ENCODE peak calls at places on chromosomes 3 and 15, in six cellular contexts. One of them, this sample, is unnamed.

GRCh38 chr15:101618861-101619614 is 33.1 kb downstream of the TM2D3 start:
- DNase-seq in GM20000: no peak
- DNase-seq in IMR-90: no peak
- DNase-seq in hippocampal formation: no peak
- DNase-seq in AG09309: no peak
- DNase-seq in GM12864: no peak
- DNase-seq in this sample: no peak

GRCh38 chr3:178982138-178982537 is 89.5 kb downstream of the ZMAT3 start:
- DNase-seq in GM20000: peak
- DNase-seq in hippocampal formation: no peak
- DNase-seq in GM12864: no peak
- DNase-seq in AG09309: no peak
- DNase-seq in IMR-90: peak
- DNase-seq in this sample: peak

GRCh38 chr3:195794708-195795107 is 17.0 kb downstream of the MUC4 start:
- DNase-seq in IMR-90: no peak
- DNase-seq in GM20000: no peak
- DNase-seq in hippocampal formation: no peak
- DNase-seq in GM12864: no peak
- DNase-seq in AG09309: no peak
- DNase-seq in this sample: no peak

GRCh38 chr3:72383896-72384295 is 464.3 kb downstream of the SHQ1 start:
- DNase-seq in AG09309: no peak
- DNase-seq in GM20000: no peak
- DNase-seq in GM12864: no peak
- DNase-seq in hippocampal formation: no peak
- DNase-seq in IMR-90: no peak
- DNase-seq in this sample: no peak

GRCh38 chr3:190338717-190339116 is 16.5 kb upstream of the CLDN1 start:
- DNase-seq in hippocampal formation: no peak
- DNase-seq in GM12864: no peak
- DNase-seq in AG09309: no peak
- DNase-seq in IMR-90: peak
- DNase-seq in GM20000: no peak
- DNase-seq in this sample: no peak

GRCh38 chr3:149342413-149343340 is 9.2 kb upstream of the TM4SF18 start:
- DNase-seq in GM20000: no peak
- DNase-seq in IMR-90: peak
- DNase-seq in AG09309: peak
- DNase-seq in GM12864: no peak
- DNase-seq in hippocampal formation: no peak
- DNase-seq in this sample: no peak

GRCh38 chr3:143604849-143605660 is 243.2 kb downstream of the SLC9A9 start:
- DNase-seq in IMR-90: no peak
- DNase-seq in hippocampal formation: no peak
- DNase-seq in GM20000: peak
- DNase-seq in AG09309: no peak
- DNase-seq in GM12864: peak
- DNase-seq in this sample: no peak

GRCh38 chr15:67715166-67715565 is 110.1 kb upstream of the SKOR1 start:
- DNase-seq in GM20000: no peak
- DNase-seq in GM12864: no peak
- DNase-seq in hippocampal formation: no peak
- DNase-seq in IMR-90: no peak
- DNase-seq in AG09309: no peak
- DNase-seq in this sample: no peak

GRCh38 chr15:56887782-56888127 is 30.7 kb upstream of the TCF12 start:
- DNase-seq in AG09309: no peak
- DNase-seq in GM20000: no peak
- DNase-seq in IMR-90: no peak
- DNase-seq in GM12864: no peak
- DNase-seq in hippocampal formation: no peak
- DNase-seq in this sample: no peak

GRCh38 chr3:10088256-10088655 is 19.8 kb downstream of the FANCD2OS start:
- DNase-seq in AG09309: no peak
- DNase-seq in IMR-90: no peak
- DNase-seq in GM12864: no peak
- DNase-seq in hippocampal formation: no peak
- DNase-seq in GM20000: no peak
- DNase-seq in this sample: no peak

GRCh38 chr3:124084398-124084881 is 92.5 kb upstream of the ROPN1 start:
- DNase-seq in GM20000: no peak
- DNase-seq in IMR-90: peak
- DNase-seq in hippocampal formation: no peak
- DNase-seq in GM12864: no peak
- DNase-seq in AG09309: peak
- DNase-seq in this sample: no peak

GRCh38 chr15:29671308-29671981 is 150.8 kb downstream of the TJP1 start:
- DNase-seq in IMR-90: peak
- DNase-seq in hippocampal formation: no peak
- DNase-seq in GM20000: no peak
- DNase-seq in GM12864: no peak
- DNase-seq in AG09309: no peak
- DNase-seq in this sample: no peak

GRCh38 chr15:45891766-45892165 is 256.9 kb downstream of the SQOR start:
- DNase-seq in AG09309: peak
- DNase-seq in IMR-90: no peak
- DNase-seq in hippocampal formation: peak
- DNase-seq in GM12864: no peak
- DNase-seq in GM20000: no peak
- DNase-seq in this sample: no peak

GRCh38 chr3:3664916-3665315 is 134.3 kb upstream of the LRRN1 start:
- DNase-seq in AG09309: peak
- DNase-seq in GM20000: no peak
- DNase-seq in IMR-90: peak
- DNase-seq in GM12864: no peak
- DNase-seq in hippocampal formation: no peak
- DNase-seq in this sample: no peak

GRCh38 chr15:35256555-35256954 is 171.5 kb upstream of the NANOGP8 start:
- DNase-seq in GM20000: no peak
- DNase-seq in AG09309: no peak
- DNase-seq in IMR-90: peak
- DNase-seq in GM12864: no peak
- DNase-seq in hippocampal formation: no peak
- DNase-seq in this sample: no peak

GRCh38 chr3:168168743-168169142 is 73.0 kb upstream of the GOLIM4 start:
- DNase-seq in GM20000: no peak
- DNase-seq in hippocampal formation: no peak
- DNase-seq in GM12864: no peak
- DNase-seq in IMR-90: no peak
- DNase-seq in AG09309: no peak
- DNase-seq in this sample: no peak

GRCh38 chr3:16335772-16336621 is 71.0 kb downstream of the OXNAD1 start:
- DNase-seq in AG09309: no peak
- DNase-seq in GM12864: no peak
- DNase-seq in hippocampal formation: no peak
- DNase-seq in GM20000: no peak
- DNase-seq in IMR-90: no peak
- DNase-seq in this sample: no peak

GRCh38 chr3:112390783-112391641 is 58.1 kb downstream of the CD200 start:
- DNase-seq in GM12864: no peak
- DNase-seq in hippocampal formation: peak
- DNase-seq in AG09309: peak
- DNase-seq in IMR-90: peak
- DNase-seq in GM20000: no peak
- DNase-seq in this sample: no peak

GRCh38 chr15:92394327-92395175 is 870 bp downstream of the ST8SIA2 start:
- DNase-seq in AG09309: no peak
- DNase-seq in GM12864: no peak
- DNase-seq in hippocampal formation: no peak
- DNase-seq in IMR-90: no peak
- DNase-seq in GM20000: no peak
- DNase-seq in this sample: peak

GRCh38 chr3:67142432-67142831 is 144.3 kb downstream of the KBTBD8 start:
- DNase-seq in hippocampal formation: no peak
- DNase-seq in GM20000: no peak
- DNase-seq in GM12864: no peak
- DNase-seq in IMR-90: no peak
- DNase-seq in AG09309: no peak
- DNase-seq in this sample: no peak

GRCh38 chr3:177256991-177257390 is 59.7 kb upstream of the TBL1XR1 start:
- DNase-seq in GM12864: no peak
- DNase-seq in AG09309: no peak
- DNase-seq in IMR-90: no peak
- DNase-seq in hippocampal formation: no peak
- DNase-seq in GM20000: no peak
- DNase-seq in this sample: no peak

GRCh38 chr3:41200669-41201021 is 1.3 kb downstream of the CTNNB1 start:
- DNase-seq in IMR-90: peak
- DNase-seq in GM20000: peak
- DNase-seq in AG09309: no peak
- DNase-seq in GM12864: no peak
- DNase-seq in hippocampal formation: no peak
- DNase-seq in this sample: no peak

GRCh38 chr15:71295242-71296031 is 180.2 kb downstream of the THSD4 start:
- DNase-seq in GM12864: no peak
- DNase-seq in hippocampal formation: no peak
- DNase-seq in IMR-90: peak
- DNase-seq in GM20000: no peak
- DNase-seq in AG09309: peak
- DNase-seq in this sample: no peak

GRCh38 chr15:62365795-62366442 is 200.8 kb upstream of the C2CD4B start:
- DNase-seq in AG09309: no peak
- DNase-seq in IMR-90: no peak
- DNase-seq in GM20000: no peak
- DNase-seq in GM12864: no peak
- DNase-seq in hippocampal formation: no peak
- DNase-seq in this sample: no peak

GRCh38 chr3:14646589-14647413 is 4.8 kb upstream of the CCDC174 start:
- DNase-seq in IMR-90: no peak
- DNase-seq in AG09309: no peak
- DNase-seq in GM20000: no peak
- DNase-seq in GM12864: no peak
- DNase-seq in hippocampal formation: no peak
- DNase-seq in this sample: no peak

GRCh38 chr15:32994810-32995424 is 199.6 kb downstream of the FMN1 start:
- DNase-seq in IMR-90: peak
- DNase-seq in AG09309: no peak
- DNase-seq in GM12864: no peak
- DNase-seq in hippocampal formation: no peak
- DNase-seq in GM20000: peak
- DNase-seq in this sample: peak

GRCh38 chr3:69444980-69445379 is 59.1 kb upstream of the FRMD4B start:
- DNase-seq in IMR-90: peak
- DNase-seq in hippocampal formation: no peak
- DNase-seq in AG09309: no peak
- DNase-seq in GM12864: no peak
- DNase-seq in GM20000: no peak
- DNase-seq in this sample: no peak

GRCh38 chr3:134378384-134378783 is 4.1 kb upstream of the AMOTL2 start:
- DNase-seq in IMR-90: no peak
- DNase-seq in hippocampal formation: no peak
- DNase-seq in GM20000: peak
- DNase-seq in AG09309: no peak
- DNase-seq in GM12864: no peak
- DNase-seq in this sample: no peak

GRCh38 chr3:190064112-190064511 is 56.6 kb downstream of the P3H2 start:
- DNase-seq in hippocampal formation: no peak
- DNase-seq in GM20000: no peak
- DNase-seq in AG09309: peak
- DNase-seq in GM12864: no peak
- DNase-seq in IMR-90: peak
- DNase-seq in this sample: no peak

GRCh38 chr3:23826382-23827061 is 20.8 kb downstream of the UBE2E1 start:
- DNase-seq in hippocampal formation: no peak
- DNase-seq in GM12864: no peak
- DNase-seq in IMR-90: no peak
- DNase-seq in GM20000: no peak
- DNase-seq in AG09309: no peak
- DNase-seq in this sample: no peak